ENCODE peak calls at places on chromosomes 12 and 14, in five cellular contexts. O is lower lobe of right lung; H is tibial nerve; K is right atrium auricular region; T is effector memory CD4-positive, alpha-beta T cell. P is an unnamed sample.

GRCh38 chr14:51859136-51859535 is 1.3 kb upstream of the GNG2 start:
- DNase-seq in O (no peak), H (no peak), K (no peak), T (no peak), P (no peak)

GRCh38 chr12:18716236-18716635 is 21.6 kb downstream of the PLCZ1 start:
- DNase-seq in O (no peak), H (no peak), K (no peak), T (no peak), P (no peak)

GRCh38 chr14:35992816-35993511 is 166.8 kb downstream of the BRMS1L start:
- DNase-seq in O (no peak), H (no peak), K (no peak), T (no peak), P (no peak)

GRCh38 chr12:12999276-12999958 is 648 bp downstream of the HEBP1 start:
- DNase-seq in O (no peak), H (no peak), K (no peak), T (no peak), P (no peak)

GRCh38 chr14:91977909-91978308 is 30.4 kb upstream of the FBLN5 start:
- DNase-seq in O (no peak), H (no peak), K (no peak), T (no peak), P (no peak)

GRCh38 chr12:116525418-116526001 is 33.7 kb upstream of the MAP1LC3B2 start:
- DNase-seq in O (no peak), H (peak; percentile 40), K (peak; percentile 87), T (no peak), P (peak; percentile 54)

GRCh38 chr12:121114019-121114639 is 18.5 kb upstream of the P2RX7 start:
- DNase-seq in O (no peak), H (no peak), K (no peak), T (no peak), P (no peak)

GRCh38 chr12:55929306-55929791 is 1.6 kb upstream of the DGKA start:
- DNase-seq in O (no peak), H (no peak), K (no peak), T (peak; percentile 88), P (no peak)

GRCh38 chr14:20904393-20905029 is 13.3 kb downstream of the RNASE3 start:
- DNase-seq in O (no peak), H (no peak), K (no peak), T (no peak), P (no peak)

GRCh38 chr12:113191236-113191635 is 5.7 kb downstream of the RITA1 start:
- DNase-seq in O (no peak), H (no peak), K (no peak), T (no peak), P (no peak)

GRCh38 chr14:89249296-89249565 is 167.8 kb downstream of the FOXN3 start:
- DNase-seq in O (no peak), H (no peak), K (no peak), T (no peak), P (peak; percentile 22)

GRCh38 chr12:94640134-94640928 is 10.0 kb downstream of the TMCC3 start:
- DNase-seq in O (no peak), H (no peak), K (no peak), T (no peak), P (no peak)

GRCh38 chr14:85535316-85535715 is 5.4 kb downstream of the FLRT2 start:
- DNase-seq in O (no peak), H (no peak), K (no peak), T (no peak), P (no peak)

GRCh38 chr14:104436047-104436531 is 143.5 kb upstream of the C14orf180 start:
- DNase-seq in O (peak; percentile 74), H (no peak), K (peak; percentile 69), T (no peak), P (no peak)

GRCh38 chr12:28346567-28346966 is 156.3 kb downstream of the CCDC91 start:
- DNase-seq in O (no peak), H (no peak), K (no peak), T (no peak), P (no peak)

DNA sequence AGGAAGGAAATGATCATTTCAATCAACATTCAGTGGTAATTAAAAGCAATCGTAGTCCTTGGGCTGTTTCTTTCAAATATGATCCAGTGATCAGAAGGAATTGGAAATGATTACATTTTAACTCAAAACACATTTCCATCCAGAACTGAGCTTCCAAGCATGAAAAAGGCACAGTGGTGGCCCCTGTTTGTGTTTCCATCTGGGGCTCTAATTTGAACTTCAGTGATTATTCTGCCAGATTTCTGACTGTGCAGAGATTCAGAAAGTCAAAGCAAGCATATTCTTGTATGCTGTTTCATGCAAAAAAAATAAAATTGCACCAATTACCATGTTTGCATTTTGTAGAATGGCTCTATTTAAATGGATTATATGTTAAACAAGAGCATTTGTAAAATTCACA is 157.1 kb upstream of the LMNTD1 start:
- DNase-seq in O (no peak), H (no peak), K (no peak), T (no peak), P (no peak)
- H3K4me3 ChIP-seq in O (no peak overlapping the region), H (no peak overlapping the region), K (no peak overlapping the region), T (no peak overlapping the region), P (no peak overlapping the region)

DNA sequence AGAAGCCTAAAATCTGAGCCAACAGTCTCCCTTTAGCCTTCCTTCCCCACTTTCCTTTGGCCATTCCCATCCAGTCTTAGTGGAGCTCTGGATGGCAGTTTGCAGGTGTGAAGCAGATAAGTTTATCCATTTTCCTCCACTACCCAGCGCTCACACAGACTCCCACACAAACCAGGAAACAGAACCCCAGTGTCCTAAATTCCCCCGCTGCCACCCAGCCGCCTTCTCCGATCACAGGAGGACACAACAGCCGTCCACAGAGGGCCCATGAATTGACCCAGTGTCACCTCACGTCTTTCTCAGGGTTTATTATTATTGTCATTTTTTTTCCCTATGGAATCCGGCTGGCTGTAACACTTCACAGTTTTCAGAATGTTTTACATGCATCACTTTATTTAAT is 16.4 kb downstream of the CD9 start:
- DNase-seq in O (no peak), H (no peak), K (no peak), T (no peak), P (no peak)
- H3K27ac ChIP-seq in O (peak overlapping the region; percentile 86), H (peak overlapping the region; percentile 79), K (peak overlapping the region; percentile 64), T (no peak overlapping the region), P (peak overlapping the region; percentile 93)

DNA sequence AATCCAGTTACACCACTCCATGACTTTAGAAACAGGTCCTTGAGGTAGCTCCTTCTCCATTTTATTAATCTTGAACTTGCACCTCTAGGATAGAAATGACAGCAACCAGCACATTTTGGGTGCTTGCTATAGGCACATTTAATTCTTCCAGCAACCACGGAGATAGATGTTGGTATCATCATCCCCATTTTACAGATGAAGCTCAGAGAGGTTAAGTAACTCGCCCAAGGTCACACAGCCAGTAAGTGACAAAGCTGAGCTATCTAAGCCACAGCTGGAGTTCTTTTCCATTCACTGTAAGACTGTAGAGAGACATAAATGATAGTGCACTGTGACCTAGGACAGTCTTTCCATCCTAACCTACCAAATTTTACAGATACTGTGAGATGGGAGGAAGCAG is 103.3 kb downstream of the TBX5 start:
- DNase-seq in O (no peak), H (no peak), K (no peak), T (no peak), P (no peak)
- H3K9me3 ChIP-seq in O (no peaks in the 10 kb centered on the region), H (peaks cover 13% of the 10 kb centered on the region), K (no peaks in the 10 kb centered on the region), T (no peaks in the 10 kb centered on the region), P (no peaks in the 10 kb centered on the region)

DNA sequence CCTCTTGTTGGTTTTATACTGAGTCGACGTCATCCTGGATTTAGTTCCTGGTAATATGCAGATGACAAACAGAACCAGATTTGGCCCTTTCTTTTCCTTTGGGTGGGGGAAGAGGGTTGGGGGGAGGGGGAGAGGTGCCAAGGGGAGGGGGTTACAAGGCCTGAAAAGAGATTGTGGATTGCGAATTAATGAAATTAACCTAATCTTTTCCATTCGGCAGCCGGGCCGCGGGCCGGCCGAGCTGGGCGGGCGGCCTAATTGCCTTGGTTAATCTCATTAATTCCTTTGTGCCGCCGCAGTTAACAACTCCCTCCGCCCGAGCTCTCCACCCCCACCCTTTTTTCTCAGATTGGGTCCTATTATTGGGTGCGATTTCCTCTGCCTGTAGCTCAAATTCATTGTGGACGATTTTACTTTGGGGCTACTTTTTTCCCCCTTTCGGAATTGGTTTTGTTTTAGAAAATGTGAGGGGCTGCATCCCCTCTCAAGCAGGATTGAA is 387 bp upstream of the GSC start:
- DNase-seq in O (no peak), H (no peak), K (no peak), T (no peak), P (no peak)
- H3K4me3 ChIP-seq in O (peak overlapping the region; percentile 58), H (peak overlapping the region; percentile 63), K (peak overlapping the region; percentile 40), T (peak overlapping the region; percentile 42), P (peak overlapping the region; percentile 83)

GRCh38 chr12:24083787-24084186 is 134.3 kb upstream of the SOX5 start:
- DNase-seq in O (no peak), H (no peak), K (no peak), T (no peak), P (no peak)
- H3K27ac ChIP-seq in O (no peak overlapping the region), H (no peak overlapping the region), K (no peak overlapping the region), T (no peak overlapping the region), P (no peak overlapping the region)

GRCh38 chr12:34215213-34215892 is 193.1 kb downstream of the ALG10 start:
- DNase-seq in O (no peak), H (no peak), K (no peak), T (no peak), P (no peak)
- H3K9me3 ChIP-seq in O (no peaks in the 10 kb centered on the region), H (no peaks in the 10 kb centered on the region), K (no peaks in the 10 kb centered on the region), T (no peaks in the 10 kb centered on the region), P (no peaks in the 10 kb centered on the region)

GRCh38 chr12:89710873-89711179 is 2.2 kb upstream of the ATP2B1 start:
- DNase-seq in O (no peak), H (no peak), K (no peak), T (no peak), P (no peak)
- H3K4me3 ChIP-seq in O (peak overlapping the region; percentile 87), H (peak overlapping the region; percentile 94), K (no peak overlapping the region), T (no peak overlapping the region), P (peak overlapping the region; percentile 91)

GRCh38 chr12:64059685-64060084 is 162.4 kb downstream of the KICS2 start:
- DNase-seq in O (no peak), H (no peak), K (no peak), T (no peak), P (no peak)
- H3K27ac ChIP-seq in O (no peak overlapping the region), H (no peak overlapping the region), K (no peak overlapping the region), T (no peak overlapping the region), P (no peak overlapping the region)

GRCh38 chr12:76198839-76199238 is 114.4 kb upstream of the NAP1L1 start:
- DNase-seq in O (no peak), H (no peak), K (no peak), T (no peak), P (no peak)
- H3K9me3 ChIP-seq in O (peaks cover 25% of the 10 kb centered on the region), H (peaks cover 40% of the 10 kb centered on the region), K (peaks cover 25% of the 10 kb centered on the region), T (peaks cover 10% of the 10 kb centered on the region), P (peaks cover 19% of the 10 kb centered on the region)